ENCODE peak calls at places on chromosomes 7 and 10, in ten cellular contexts. W, Q, H, A, T, S, R, B, Y and E are unnamed samples.

GRCh38 chr10:46231087-46231486 is 55.7 kb upstream of the ANTXRL start:
- DNase-seq in W (no peak), Q (no peak), H (no peak), A (no peak), T (no peak), S (no peak), R (no peak), B (no peak), Y (no peak), E (peak)

GRCh38 chr10:124064158-124064603 is 29.2 kb downstream of the CHST15 start:
- DNase-seq in W (no peak), Q (no peak), H (no peak), A (no peak), T (no peak), S (no peak), R (peak), B (no peak), Y (no peak), E (no peak)

GRCh38 chr10:93072225-93072712 is 1.4 kb upstream of the CYP26A1 start:
- DNase-seq in W (no peak), Q (no peak), H (no peak), A (peak), T (no peak), S (no peak), R (peak), B (no peak), Y (no peak), E (peak)

GRCh38 chr7:139842414-139843210 is 13.5 kb downstream of the TBXAS1 start:
- DNase-seq in W (no peak), Q (no peak), H (no peak), A (peak), T (no peak), S (no peak), R (no peak), B (no peak), Y (no peak), E (no peak)

GRCh38 chr7:124255041-124255667 is 222.3 kb upstream of the TMEM229A start:
- DNase-seq in W (no peak), Q (no peak), H (no peak), A (no peak), T (no peak), S (no peak), R (no peak), B (no peak), Y (no peak), E (no peak)

GRCh38 chr10:100907175-100907574 is 5.6 kb upstream of the SLF2 start:
- DNase-seq in W (no peak), Q (no peak), H (no peak), A (no peak), T (no peak), S (no peak), R (no peak), B (no peak), Y (no peak), E (no peak)

GRCh38 chr10:121070257-121070656 is 219.1 kb downstream of the WDR11 start:
- DNase-seq in W (no peak), Q (no peak), H (no peak), A (peak), T (no peak), S (no peak), R (no peak), B (no peak), Y (no peak), E (no peak)

GRCh38 chr10:6218692-6219493 is 16.2 kb downstream of the PFKFB3 start:
- DNase-seq in W (no peak), Q (no peak), H (no peak), A (no peak), T (no peak), S (no peak), R (no peak), B (no peak), Y (no peak), E (no peak)

GRCh38 chr7:79459381-79459780 is 5.9 kb upstream of the MAGI2 start:
- DNase-seq in W (no peak), Q (no peak), H (no peak), A (no peak), T (no peak), S (no peak), R (no peak), B (no peak), Y (no peak), E (no peak)

GRCh38 chr7:1909476-1909875 is 239.4 kb downstream of the ELFN1 start:
- DNase-seq in W (no peak), Q (no peak), H (no peak), A (no peak), T (peak), S (no peak), R (no peak), B (no peak), Y (no peak), E (no peak)